ENCODE peak calls at places on chromosomes 13 and 19, in eight cellular contexts. J, I, T, Q, S, O, H and U are unnamed samples.

GRCh38 chr13:86000546-86000945 is 201.3 kb upstream of the SLITRK6 start:
- DNase-seq in J (no peak), I (no peak), T (no peak), Q (no peak), S (no peak), O (no peak), H (no peak), U (no peak)

GRCh38 chr19:38443458-38444001 is 10.0 kb downstream of the RYR1 start:
- DNase-seq in J (no peak), I (no peak), T (no peak), Q (no peak), S (no peak), O (no peak), H (no peak), U (no peak)

GRCh38 chr13:77345150-77345780 is 18.4 kb upstream of the MYCBP2 start:
- DNase-seq in J (no peak), I (no peak), T (no peak), Q (no peak), S (no peak), O (no peak), H (no peak), U (no peak)

GRCh38 chr19:47310819-47311218 is 1.2 kb downstream of the C5AR1 start:
- DNase-seq in J (peak), I (peak), T (no peak), Q (peak), S (no peak), O (no peak), H (peak), U (peak)

GRCh38 chr13:60629158-60629557 is 232.1 kb downstream of the TDRD3 start:
- DNase-seq in J (no peak), I (no peak), T (no peak), Q (no peak), S (no peak), O (no peak), H (no peak), U (no peak)

GRCh38 chr19:10230155-10230903 is 802 bp downstream of the S1PR2 start:
- DNase-seq in J (no peak), I (no peak), T (peak), Q (peak), S (peak), O (no peak), H (peak), U (peak)

GRCh38 chr19:39199025-39199424 is 2.3 kb downstream of the NCCRP1 start:
- DNase-seq in J (no peak), I (no peak), T (no peak), Q (peak), S (peak), O (peak), H (no peak), U (no peak)

GRCh38 chr19:10514211-10515145 is 2.8 kb downstream of the S1PR5 start:
- DNase-seq in J (no peak), I (no peak), T (no peak), Q (no peak), S (peak), O (no peak), H (no peak), U (no peak)

GRCh38 chr13:30134578-30134977 is 172.8 kb downstream of the KATNAL1 start:
- DNase-seq in J (no peak), I (no peak), T (no peak), Q (peak), S (no peak), O (no peak), H (no peak), U (no peak)

GRCh38 chr19:7494416-7495098 is 5.7 kb upstream of the PEX11G start:
- DNase-seq in J (peak), I (no peak), T (peak), Q (peak), S (no peak), O (no peak), H (no peak), U (no peak)

GRCh38 chr13:57627663-57628062 is 3.9 kb upstream of the PCDH17 start:
- DNase-seq in J (peak), I (no peak), T (no peak), Q (peak), S (peak), O (no peak), H (no peak), U (peak)

GRCh38 chr13:46113596-46113995 is 8.8 kb upstream of the CPB2 start:
- DNase-seq in J (peak), I (no peak), T (no peak), Q (no peak), S (no peak), O (peak), H (no peak), U (peak)

GRCh38 chr13:98978280-98978679 is 416 bp upstream of the DOCK9 start:
- DNase-seq in J (no peak), I (no peak), T (no peak), Q (peak), S (no peak), O (peak), H (no peak), U (no peak)

GRCh38 chr19:38255759-38256052 is 468 bp downstream of the PPP1R14A start:
- DNase-seq in J (no peak), I (no peak), T (no peak), Q (no peak), S (peak), O (no peak), H (no peak), U (no peak)

GRCh38 chr19:46537136-46538097 is 41.8 kb upstream of the PNMA8B start:
- DNase-seq in J (peak), I (peak), T (peak), Q (peak), S (peak), O (no peak), H (peak), U (peak)

GRCh38 chr13:47672245-47672975 is 328.7 kb downstream of the SUCLA2 start:
- DNase-seq in J (no peak), I (no peak), T (no peak), Q (peak), S (no peak), O (no peak), H (no peak), U (no peak)

GRCh38 chr19:52492201-52492960 is 35.1 kb upstream of the ZNF808 start:
- DNase-seq in J (peak), I (no peak), T (no peak), Q (no peak), S (peak), O (no peak), H (peak), U (no peak)

GRCh38 chr13:99027260-99027659 is 49.4 kb upstream of the DOCK9 start:
- DNase-seq in J (peak), I (no peak), T (no peak), Q (no peak), S (no peak), O (no peak), H (no peak), U (no peak)

GRCh38 chr19:7602935-7603497 is 7.4 kb downstream of the CAMSAP3 start:
- DNase-seq in J (no peak), I (no peak), T (no peak), Q (peak), S (no peak), O (no peak), H (no peak), U (no peak)

GRCh38 chr19:277581-278165 is 13.5 kb downstream of the PLPP2 start:
- DNase-seq in J (peak), I (no peak), T (no peak), Q (peak), S (peak), O (no peak), H (no peak), U (peak)

GRCh38 chr19:32177686-32178085 is 167.7 kb upstream of the ZNF507 start:
- DNase-seq in J (no peak), I (no peak), T (no peak), Q (no peak), S (no peak), O (no peak), H (no peak), U (no peak)

GRCh38 chr19:46412983-46413261 is 442 bp downstream of the CCDC8 start:
- DNase-seq in J (no peak), I (no peak), T (no peak), Q (no peak), S (no peak), O (no peak), H (no peak), U (no peak)

DNA sequence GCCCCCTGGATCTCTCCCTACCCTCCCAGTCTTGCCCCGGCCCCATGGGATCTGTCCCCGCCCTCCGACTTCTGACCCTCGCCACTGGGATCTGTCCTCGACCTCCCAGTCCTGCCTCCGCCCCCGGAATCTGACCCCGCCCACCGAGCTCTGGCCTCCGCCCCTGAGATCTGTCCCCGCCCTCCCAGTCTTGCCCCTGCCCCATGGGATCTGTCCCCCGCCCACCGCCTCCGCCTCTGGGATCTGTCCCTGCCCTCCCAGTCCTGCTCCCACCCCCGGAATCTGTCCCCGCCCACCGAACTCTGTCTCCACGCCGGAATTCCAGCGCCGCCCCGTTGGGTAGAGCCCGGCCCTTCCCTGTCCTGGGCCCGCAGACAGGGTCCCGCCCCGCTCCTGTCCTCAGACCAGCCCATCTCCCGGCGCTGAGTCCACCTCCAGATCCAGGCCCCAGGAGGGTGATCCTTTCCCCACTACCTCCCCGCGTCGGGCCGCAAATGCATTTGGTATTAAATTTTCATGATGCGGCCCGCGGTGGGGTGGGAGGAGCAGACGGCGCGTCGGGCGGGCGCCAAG is 1.6 kb upstream of the SLC17A7 start:
- DNase-seq in J (peak), I (peak), T (peak), Q (peak), S (peak), O (peak), H (peak), U (peak)
- TF ChIP-seq CTCF in J (no peak), I (no peak), T (no peak), Q (no peak), S (no peak), O (no peak), H (no peak), U (no peak)

GRCh38 chr19:22030680-22031079 is 19.9 kb upstream of the ZNF208 start:
- DNase-seq in J (no peak), I (no peak), T (no peak), Q (no peak), S (no peak), O (no peak), H (no peak), U (no peak)
- H3K4me3 ChIP-seq in J (no peak), I (no peak), T (no peak), Q (no peak), S (no peak), O (no peak), H (no peak), U (no peak)

GRCh38 chr13:40617801-40618356 is 48.6 kb downstream of the FOXO1 start:
- DNase-seq in J (no peak), I (no peak), T (no peak), Q (no peak), S (no peak), O (no peak), H (no peak), U (no peak)
- TF ChIP-seq CTCF in J (no peak), I (no peak), T (no peak), Q (no peak), S (no peak), O (no peak), H (no peak), U (no peak)

GRCh38 chr19:54421521-54421920 is 6.3 kb downstream of the TTYH1 start:
- DNase-seq in J (no peak), I (no peak), T (no peak), Q (no peak), S (no peak), O (no peak), H (no peak), U (no peak)
- H3K4me3 ChIP-seq in J (no peak), I (no peak), T (no peak), Q (no peak), S (no peak), O (no peak), H (no peak), U (no peak)

GRCh38 chr19:33812388-33813330 is 16.0 kb downstream of the KCTD15 start:
- DNase-seq in J (no peak), I (no peak), T (no peak), Q (no peak), S (no peak), O (no peak), H (peak), U (no peak)
- TF ChIP-seq CTCF in J (no peak), I (no peak), T (no peak), Q (peak), S (no peak), O (no peak), H (no peak), U (no peak)

DNA sequence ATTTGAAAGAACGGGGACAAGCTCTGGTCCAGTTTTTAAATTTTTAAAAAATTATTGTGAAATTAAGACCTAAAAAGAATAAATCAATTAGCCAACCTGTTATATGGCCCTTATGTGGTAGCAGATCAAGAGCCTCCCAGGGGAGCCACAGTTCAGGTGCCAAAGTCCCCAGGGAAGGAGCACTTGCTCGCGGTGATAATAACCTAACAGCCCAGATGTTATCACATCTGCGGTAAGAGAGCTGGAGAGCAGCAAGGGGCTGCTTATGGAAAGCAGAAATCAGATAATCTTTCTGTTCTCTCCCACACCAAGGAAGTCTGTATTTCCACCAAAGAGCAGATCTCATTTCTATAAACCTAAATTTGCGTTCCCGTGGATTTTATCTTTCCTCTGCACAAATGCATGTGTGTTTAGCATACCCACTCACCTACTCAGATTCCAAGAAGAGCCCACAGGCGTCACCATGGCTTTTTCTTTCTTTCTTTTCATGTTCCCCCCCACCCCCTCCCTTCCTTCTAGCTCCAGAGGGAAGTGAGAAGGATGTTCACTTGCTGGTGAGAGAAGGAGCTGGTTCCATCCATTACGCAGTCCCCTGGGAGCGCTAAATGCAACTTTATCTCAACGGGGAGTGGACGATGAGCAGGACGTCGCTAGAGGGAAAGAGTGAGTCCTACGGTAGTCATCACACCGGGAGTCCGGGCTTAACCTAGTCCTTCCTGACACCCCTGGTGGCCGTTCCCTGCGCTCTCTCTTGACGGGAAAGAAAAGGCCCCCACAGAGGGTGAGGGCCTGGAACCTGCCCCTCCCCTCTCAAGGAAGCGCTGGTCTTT is 1.6 kb upstream of the POU4F1 start:
- DNase-seq in J (peak), I (peak), T (no peak), Q (no peak), S (no peak), O (no peak), H (no peak), U (peak)
- H3K4me3 ChIP-seq in J (no peak), I (no peak), T (no peak), Q (no peak), S (no peak), O (no peak), H (no peak), U (no peak)

GRCh38 chr13:25088562-25089221 is 7.2 kb upstream of the PABPC3 start:
- DNase-seq in J (no peak), I (no peak), T (no peak), Q (no peak), S (no peak), O (no peak), H (no peak), U (no peak)

GRCh38 chr13:25084101-25084500 is 11.8 kb upstream of the PABPC3 start:
- DNase-seq in J (no peak), I (no peak), T (no peak), Q (no peak), S (no peak), O (no peak), H (no peak), U (no peak)

GRCh38 chr13:25080773-25081172 is 15.2 kb upstream of the PABPC3 start:
- DNase-seq in J (peak), I (no peak), T (no peak), Q (no peak), S (no peak), O (no peak), H (no peak), U (peak)

DNA sequence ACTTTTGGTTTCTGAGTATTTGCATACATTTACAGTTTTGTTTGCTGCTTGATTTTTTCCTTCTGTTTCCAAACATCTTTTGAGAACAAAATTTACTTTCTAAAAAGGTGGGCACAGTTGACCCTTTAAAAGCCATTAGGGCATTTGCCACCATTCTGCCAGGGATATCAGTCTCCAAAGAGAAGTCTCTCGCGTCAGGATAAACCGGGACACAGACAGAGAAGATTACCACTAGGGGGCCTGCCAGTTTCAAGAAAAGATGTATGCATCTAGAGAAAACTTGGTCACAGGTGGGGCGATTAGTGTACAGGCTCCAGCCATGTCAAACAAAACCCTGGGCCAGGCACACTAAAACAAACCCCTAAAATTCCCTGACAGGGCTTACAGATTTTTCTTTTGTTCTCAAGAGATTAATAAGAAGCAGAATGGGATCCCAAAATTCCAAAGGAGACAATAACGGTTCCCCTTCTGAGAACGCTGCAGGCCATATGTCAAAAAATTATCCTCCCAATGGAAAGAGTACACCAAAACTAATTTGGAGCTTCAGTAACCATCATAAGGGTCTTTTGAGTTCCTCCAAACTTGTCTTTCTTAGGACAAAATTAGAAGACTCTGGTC is 10.7 kb upstream of the PABPC3 start:
- DNase-seq in J (peak), I (peak), T (peak), Q (peak), S (peak), O (peak), H (no peak), U (peak)
- TF ChIP-seq CTCF in J (peak), I (peak), T (peak), Q (peak), S (peak), O (peak), H (peak), U (peak)

DNA sequence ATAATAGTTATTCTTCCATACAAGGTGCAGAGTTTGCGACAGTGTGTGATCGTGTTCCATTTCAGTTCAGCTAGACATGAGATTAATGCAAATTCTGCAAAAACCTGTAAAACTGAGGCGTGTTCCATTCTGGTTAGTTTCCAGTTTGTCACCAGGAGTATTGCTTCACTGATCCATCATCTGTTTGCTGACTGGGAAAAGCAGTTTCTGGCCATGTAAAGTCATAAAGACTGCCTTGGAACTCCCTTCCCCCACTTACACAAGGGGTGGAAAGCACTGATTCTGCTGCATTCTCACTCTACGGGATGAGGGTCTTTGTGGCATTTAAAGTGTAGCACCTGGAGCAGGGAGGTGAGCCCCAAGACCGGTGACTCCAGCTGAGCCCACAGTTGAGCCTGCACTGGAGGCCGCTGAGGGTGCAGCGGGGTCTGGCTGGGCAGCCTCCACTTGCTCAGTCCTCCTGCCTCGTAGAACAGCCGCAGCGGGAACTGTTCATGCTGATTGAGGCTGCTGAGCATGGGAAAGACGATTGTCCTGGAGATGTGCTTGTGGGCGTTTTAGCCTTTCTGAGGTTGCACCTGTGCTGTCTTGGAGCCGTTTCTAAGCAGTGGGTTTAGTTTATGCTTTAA is 2.0 kb downstream of the ZNF57 start:
- DNase-seq in J (no peak), I (no peak), T (no peak), Q (no peak), S (no peak), O (no peak), H (no peak), U (no peak)
- H3K4me3 ChIP-seq in J (no peak), I (no peak), T (no peak), Q (no peak), S (no peak), O (no peak), H (no peak), U (no peak)